ENCODE peak calls at places on chromosomes 6 and 20, in ten cellular contexts. U, G, L, Z, C, A, Q, R, T and H are unnamed samples.

GRCh38 chr20:22526512-22527012 is 57.8 kb downstream of the FOXA2 start:
- DNase-seq in R (no peak), C (no peak), G (no peak), Z (no peak), A (no peak), Q (no peak), T (no peak), U (no peak), L (no peak), H (no peak)

GRCh38 chr6:13248053-13248452 is 80.3 kb downstream of the TBC1D7 start:
- DNase-seq in T (peak), R (no peak), C (peak), Q (no peak), A (peak), U (no peak), L (peak), G (no peak), Z (no peak), H (no peak)

GRCh38 chr6:160030103-160030502 is 61.2 kb downstream of the IGF2R start:
- DNase-seq in G (peak), T (peak), L (peak), U (no peak), C (peak), Q (peak), Z (no peak), A (peak), R (no peak), H (no peak)

GRCh38 chr20:63836335-63837133 is 5.5 kb upstream of the ZBTB46 start:
- DNase-seq in Q (no peak), T (no peak), L (no peak), C (no peak), G (no peak), Z (no peak), U (no peak), A (no peak), R (no peak), H (no peak)

GRCh38 chr6:27863962-27864905 is 48.0 kb downstream of the OR2B2 start:
- DNase-seq in R (no peak), T (peak), A (no peak), Q (peak), G (no peak), U (peak), C (no peak), L (peak), Z (no peak), H (no peak)

GRCh38 chr6:4383910-4384637 is 248.7 kb upstream of the ECI2 start:
- DNase-seq in L (no peak), T (no peak), G (no peak), U (no peak), Q (no peak), A (peak), Z (no peak), C (no peak), R (no peak), H (no peak)

GRCh38 chr6:5557506-5557905 is 296.2 kb downstream of the FARS2 start:
- DNase-seq in C (no peak), G (no peak), Z (no peak), A (no peak), Q (no peak), R (no peak), U (no peak), L (no peak), T (no peak), H (no peak)

GRCh38 chr6:35496036-35496850 is 636 bp downstream of the TEAD3 start:
- DNase-seq in L (no peak), Q (peak), A (peak), U (no peak), G (no peak), R (peak), T (no peak), Z (peak), C (peak), H (no peak)

GRCh38 chr6:75396005-75396800 is 97.4 kb downstream of the FILIP1 start:
- DNase-seq in T (peak), C (no peak), A (no peak), U (no peak), G (no peak), R (no peak), Q (no peak), Z (no peak), L (no peak), H (no peak)

GRCh38 chr6:149545258-149545753 is 537 bp downstream of the PPIL4 start:
- DNase-seq in T (peak), U (peak), Q (peak), L (peak), A (peak), R (peak), G (peak), C (peak), Z (no peak), H (peak)

GRCh38 chr6:158769696-158770446 is 49.3 kb downstream of the EZR start:
- DNase-seq in R (no peak), C (no peak), Z (no peak), T (peak), G (peak), L (no peak), A (no peak), U (no peak), Q (no peak), H (no peak)

GRCh38 chr6:89525786-89526562 is 93.0 kb downstream of the ANKRD6 start:
- DNase-seq in G (no peak), Q (no peak), U (no peak), T (no peak), L (no peak), R (no peak), C (no peak), A (no peak), Z (no peak), H (no peak)

GRCh38 chr6:393391-394221 is 2.1 kb downstream of the IRF4 start:
- DNase-seq in Z (no peak), R (no peak), G (no peak), C (peak), Q (peak), T (no peak), L (no peak), U (peak), A (peak), H (peak)

GRCh38 chr20:53559816-53560215 is 33.8 kb downstream of the ZNF217 start:
- DNase-seq in U (no peak), L (no peak), Q (no peak), Z (no peak), A (no peak), C (no peak), T (no peak), G (no peak), R (no peak), H (no peak)

GRCh38 chr6:2021713-2022125 is 223.7 kb downstream of the GMDS start:
- DNase-seq in A (peak), Q (peak), R (no peak), L (no peak), Z (no peak), C (no peak), U (no peak), T (peak), G (no peak), H (no peak)

GRCh38 chr6:31834704-31835375 is 7.3 kb downstream of the HSPA1B start:
- DNase-seq in T (no peak), C (peak), Q (peak), Z (peak), G (peak), U (peak), R (peak), A (peak), L (peak), H (peak)

GRCh38 chr6:13493147-13493546 is 5.7 kb upstream of the GFOD1 start:
- DNase-seq in G (no peak), Q (no peak), A (no peak), U (no peak), L (no peak), R (no peak), Z (no peak), C (no peak), T (no peak), H (no peak)

GRCh38 chr20:32019563-32020463 is 9.6 kb downstream of the CCM2L start:
- DNase-seq in C (no peak), R (no peak), G (no peak), A (no peak), L (no peak), T (no peak), U (no peak), Q (no peak), Z (no peak), H (no peak)

GRCh38 chr20:43904195-43904594 is 10.5 kb upstream of the TOX2 start:
- DNase-seq in U (no peak), Q (no peak), G (no peak), A (peak), R (peak), L (no peak), T (no peak), Z (no peak), C (no peak), H (no peak)

GRCh38 chr6:7996538-7997225 is 67.5 kb downstream of the BLOC1S5 start:
- DNase-seq in U (no peak), A (no peak), L (peak), Q (no peak), G (no peak), C (no peak), Z (no peak), T (peak), R (no peak), H (no peak)

GRCh38 chr6:3751730-3752537 is 421 bp upstream of the PXDC1 start:
- DNase-seq in Q (peak), Z (peak), C (peak), G (peak), L (peak), R (peak), T (peak), U (peak), A (peak), H (peak)

GRCh38 chr20:50425076-50425475 is 85.1 kb upstream of the PTPN1 start:
- DNase-seq in G (no peak), Z (no peak), C (no peak), T (no peak), R (no peak), Q (no peak), U (no peak), A (no peak), L (no peak), H (peak)

GRCh38 chr6:158188591-158188990 is 20.4 kb downstream of the GTF2H5 start:
- DNase-seq in R (no peak), U (no peak), L (no peak), C (no peak), G (no peak), Z (no peak), A (no peak), Q (no peak), T (no peak), H (no peak)

GRCh38 chr6:5036309-5036708 is 32.5 kb upstream of the RPP40 start:
- DNase-seq in Z (peak), U (no peak), C (peak), L (peak), A (peak), R (peak), Q (no peak), T (peak), G (no peak), H (no peak)

GRCh38 chr6:160428069-160428430 is 79.9 kb downstream of the SLC22A3 start:
- DNase-seq in Q (peak), T (peak), L (no peak), Z (no peak), R (no peak), U (no peak), A (no peak), C (no peak), G (peak), H (no peak)

GRCh38 chr6:40417031-40417430 is 170.1 kb downstream of the LRFN2 start:
- DNase-seq in G (peak), U (no peak), R (no peak), L (no peak), C (no peak), A (no peak), T (no peak), Q (no peak), Z (no peak), H (no peak)

GRCh38 chr6:151027936-151028838 is 162.7 kb downstream of the MTHFD1L start:
- DNase-seq in G (no peak), A (no peak), R (no peak), Q (no peak), U (no peak), T (no peak), C (no peak), Z (no peak), L (no peak), H (no peak)

GRCh38 chr6:45420083-45420908 is 42.6 kb upstream of the SUPT3H start:
- DNase-seq in Q (peak), C (no peak), T (peak), L (peak), Z (no peak), R (peak), A (peak), G (peak), U (peak), H (no peak)

GRCh38 chr6:79513111-79513510 is 24.1 kb downstream of the LCA5 start:
- DNase-seq in L (no peak), C (no peak), R (no peak), T (no peak), A (no peak), G (no peak), Q (no peak), Z (no peak), U (no peak), H (no peak)

GRCh38 chr6:105900120-105900937 is 185.8 kb upstream of the PRDM1 start:
- DNase-seq in Q (no peak), G (no peak), U (no peak), C (no peak), Z (no peak), A (no peak), L (peak), R (no peak), T (peak), H (no peak)

GRCh38 chr6:47733879-47734558 is 35.6 kb downstream of the ADGRF4 start:
- DNase-seq in T (peak), Z (no peak), R (no peak), C (peak), G (no peak), U (no peak), A (peak), Q (no peak), L (no peak), H (no peak)

GRCh38 chr20:35490736-35491181 is 35.4 kb downstream of the CEP250 start:
- DNase-seq in U (peak), Z (no peak), G (no peak), C (no peak), L (no peak), Q (peak), R (no peak), T (no peak), A (no peak), H (peak)

GRCh38 chr6:36488221-36488620 is 45.4 kb downstream of the KCTD20 start:
- DNase-seq in L (no peak), U (no peak), Q (no peak), C (peak), A (no peak), T (no peak), Z (no peak), G (no peak), R (no peak), H (no peak)

GRCh38 chr6:170445984-170446383 is 107.1 kb downstream of the PSMB1 start:
- DNase-seq in A (no peak), G (no peak), Z (no peak), U (no peak), L (no peak), T (no peak), R (no peak), C (no peak), Q (no peak), H (no peak)

GRCh38 chr6:34657307-34657978 is 39.1 kb downstream of the ILRUN start:
- DNase-seq in Z (no peak), G (no peak), Q (peak), R (no peak), C (peak), A (no peak), L (peak), T (peak), U (no peak), H (no peak)

GRCh38 chr20:9353180-9353915 is 161.0 kb upstream of the LAMP5 start:
- DNase-seq in U (no peak), L (no peak), A (no peak), G (no peak), Q (peak), C (peak), T (no peak), R (no peak), Z (no peak), H (no peak)
- TF ChIP-seq CTCF in U (no peak), L (peak), A (peak), G (no peak), Q (no peak), C (peak), T (peak), R (no peak), Z (no peak), H (no peak)

GRCh38 chr20:47173596-47174216 is 182.8 kb downstream of the ZMYND8 start:
- DNase-seq in Q (no peak), T (no peak), G (no peak), Z (no peak), U (no peak), A (no peak), C (no peak), R (peak), L (no peak), H (no peak)
- TF ChIP-seq CTCF in Q (no peak), T (peak), G (no peak), Z (no peak), U (no peak), A (peak), C (no peak), R (no peak), L (peak), H (peak)

GRCh38 chr6:30612213-30612612 is 4.8 kb downstream of the PPP1R10 start:
- DNase-seq in T (peak), U (no peak), C (no peak), G (no peak), Q (no peak), L (no peak), R (no peak), Z (no peak), A (peak), H (no peak)
- TF ChIP-seq CTCF in T (peak), U (no peak), C (peak), G (no peak), Q (peak), L (peak), R (no peak), Z (peak), A (peak), H (no peak)

GRCh38 chr20:57330998-57331397 is 1.4 kb downstream of the SPO11 start:
- DNase-seq in T (no peak), Z (no peak), A (no peak), Q (no peak), L (no peak), U (no peak), G (no peak), R (no peak), C (no peak), H (no peak)

GRCh38 chr20:57329608-57330221 is at the start of gene SPO11:
- DNase-seq in L (no peak), A (peak), Q (no peak), R (peak), Z (no peak), G (no peak), T (no peak), C (peak), U (no peak), H (no peak)

GRCh38 chr20:57327820-57328219 is 1.8 kb upstream of the SPO11 start:
- DNase-seq in R (no peak), T (no peak), Q (no peak), G (no peak), Z (no peak), A (no peak), C (no peak), L (no peak), U (no peak), H (no peak)

GRCh38 chr20:57335392-57335791 is 5.8 kb downstream of the SPO11 start:
- DNase-seq in C (no peak), U (no peak), T (peak), Q (no peak), Z (no peak), L (no peak), A (no peak), G (no peak), R (no peak), H (no peak)

GRCh38 chr20:57332105-57333089 is 2.8 kb downstream of the SPO11 start:
- DNase-seq in Q (no peak), T (no peak), Z (no peak), U (no peak), G (no peak), C (peak), R (no peak), L (no peak), A (no peak), H (no peak)
- TF ChIP-seq CTCF in Q (no peak), T (peak), Z (peak), U (no peak), G (no peak), C (no peak), R (no peak), L (no peak), A (peak), H (no peak)

GRCh38 chr20:38790210-38791053 is 15.1 kb upstream of the PPP1R16B start:
- DNase-seq in Z (no peak), C (peak), L (peak), G (no peak), U (no peak), A (peak), Q (no peak), T (peak), R (peak), H (no peak)
- TF ChIP-seq CTCF in Z (peak), C (peak), L (peak), G (peak), U (peak), A (peak), Q (peak), T (peak), R (peak), H (no peak)

GRCh38 chr6:130276507-130276906 is 53.8 kb upstream of the SAMD3 start:
- DNase-seq in R (no peak), G (no peak), Z (no peak), C (no peak), Q (no peak), A (no peak), U (no peak), T (no peak), L (no peak), H (no peak)

GRCh38 chr6:130288065-130288464 is 65.3 kb upstream of the SAMD3 start:
- DNase-seq in A (no peak), U (no peak), L (no peak), C (no peak), Q (no peak), G (no peak), T (no peak), Z (no peak), R (no peak), H (no peak)

GRCh38 chr6:130282234-130282995 is 59.7 kb upstream of the SAMD3 start:
- DNase-seq in L (peak), Z (no peak), A (peak), T (peak), G (no peak), C (peak), U (no peak), R (no peak), Q (no peak), H (no peak)
- TF ChIP-seq CTCF in L (peak), Z (peak), A (peak), T (peak), G (no peak), C (peak), U (no peak), R (peak), Q (no peak), H (no peak)

GRCh38 chr20:42706762-42707161 is 482.9 kb downstream of the PTPRT start:
- DNase-seq in Q (no peak), L (no peak), U (no peak), Z (no peak), T (no peak), A (no peak), G (no peak), C (no peak), R (no peak), H (no peak)
- TF ChIP-seq CTCF in Q (no peak), L (no peak), U (no peak), Z (no peak), T (no peak), A (no peak), G (no peak), C (no peak), R (no peak), H (no peak)

GRCh38 chr20:46088409-46089075 is 1.2 kb downstream of the NCOA5 start:
- DNase-seq in R (no peak), U (no peak), A (peak), Z (no peak), Q (no peak), T (peak), G (no peak), C (no peak), L (no peak), H (no peak)

GRCh38 chr20:46090095-46090388 is 280 bp upstream of the NCOA5 start:
- DNase-seq in Q (no peak), R (no peak), G (no peak), C (peak), T (no peak), U (no peak), L (no peak), Z (no peak), A (no peak), H (no peak)

GRCh38 chr20:46089076-46089337 is 755 bp downstream of the NCOA5 start:
- DNase-seq in G (no peak), U (no peak), L (no peak), C (peak), Z (no peak), A (peak), T (no peak), R (no peak), Q (no peak), H (peak)

GRCh38 chr20:46087161-46087560 is 2.6 kb downstream of the NCOA5 start:
- DNase-seq in L (no peak), R (no peak), U (no peak), T (peak), A (no peak), C (no peak), G (no peak), Z (no peak), Q (no peak), H (no peak)

DNA sequence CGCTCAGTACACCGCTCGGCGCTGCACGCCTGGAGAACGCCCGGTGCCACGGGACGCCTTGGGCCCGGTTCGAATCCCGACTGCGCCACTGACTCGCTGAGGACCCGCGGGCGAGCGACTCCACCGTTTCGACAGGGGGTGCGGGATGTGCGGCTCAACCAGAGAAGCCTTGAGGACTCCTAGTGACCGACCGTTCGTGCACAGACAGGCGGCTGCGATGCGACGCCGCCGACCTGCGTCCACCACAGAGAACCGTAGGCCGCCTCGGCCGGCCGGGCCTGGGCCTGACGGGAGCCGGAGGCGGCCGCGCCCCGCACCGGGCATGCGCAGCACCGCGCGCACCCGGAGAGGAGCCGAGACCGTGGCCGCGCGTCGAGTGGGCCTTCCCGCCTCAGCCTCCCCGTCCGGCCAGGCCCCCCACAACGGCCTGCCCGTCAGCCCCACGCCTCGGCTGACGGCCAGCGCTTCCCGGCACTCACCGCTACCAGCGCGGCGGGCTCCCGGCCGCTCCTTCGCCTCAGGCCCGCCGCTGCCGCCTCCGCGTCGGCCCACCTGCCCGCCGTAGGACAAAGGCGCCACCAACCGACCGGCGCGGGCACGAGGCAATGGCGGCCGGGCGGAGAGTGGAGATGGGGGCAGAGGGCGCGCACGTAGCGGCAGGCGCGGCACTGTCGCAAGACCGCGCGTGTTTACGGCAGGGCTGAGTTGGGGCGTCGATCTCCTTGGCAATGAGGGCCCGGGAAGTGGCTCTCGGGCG is at the start of gene NCOA5:
- DNase-seq in Z (peak), L (peak), R (peak), Q (peak), T (peak), C (peak), A (peak), U (peak), G (peak), H (peak)
- TF ChIP-seq CTCF in Z (peak), L (peak), R (no peak), Q (no peak), T (no peak), C (peak), A (peak), U (no peak), G (peak), H (no peak)